ENCODE peak calls at places on chromosomes 4 and X, in six cellular contexts. Z, R, F, Y, X and Q are unnamed samples.

GRCh38 chr4:150415213-150415612 is 166.7 kb upstream of the MAB21L2 start:
- DNase-seq in Z (no peak), Y (no peak), X (no peak), R (no peak), F (no peak), Q (no peak)

GRCh38 chr4:17203767-17204166 is 305.3 kb upstream of the LDB2 start:
- DNase-seq in X (no peak), R (no peak), Y (no peak), F (no peak), Z (no peak), Q (no peak)

GRCh38 chrX:150984164-150984824 is 1.2 kb downstream of the HMGB3 start:
- DNase-seq in Z (no peak), R (no peak), Y (no peak), F (no peak), X (no peak), Q (no peak)

GRCh38 chrX:115562492-115562872 is 1.5 kb downstream of the PLS3 start:
- DNase-seq in X (no peak), F (peak; percentile 41), Y (peak; percentile 46), Z (no peak), R (no peak), Q (no peak)

GRCh38 chrX:15530318-15530717 is 29.7 kb downstream of the BMX start:
- DNase-seq in R (no peak), Y (no peak), X (no peak), Z (no peak), F (no peak), Q (no peak)

GRCh38 chr4:173990879-173991231 is 292.6 kb downstream of the FBXO8 start:
- DNase-seq in F (no peak), Z (no peak), X (no peak), Y (no peak), R (peak; percentile 73), Q (peak; percentile 74)

GRCh38 chrX:144840616-144841015 is 406.7 kb upstream of the SPANXN1 start:
- DNase-seq in F (peak; percentile 15), Z (no peak), Y (no peak), R (no peak), X (no peak), Q (no peak)

GRCh38 chr4:128573781-128574508 is 235.6 kb upstream of the JADE1 start:
- DNase-seq in F (no peak), Y (no peak), R (no peak), Z (no peak), X (no peak), Q (no peak)

DNA sequence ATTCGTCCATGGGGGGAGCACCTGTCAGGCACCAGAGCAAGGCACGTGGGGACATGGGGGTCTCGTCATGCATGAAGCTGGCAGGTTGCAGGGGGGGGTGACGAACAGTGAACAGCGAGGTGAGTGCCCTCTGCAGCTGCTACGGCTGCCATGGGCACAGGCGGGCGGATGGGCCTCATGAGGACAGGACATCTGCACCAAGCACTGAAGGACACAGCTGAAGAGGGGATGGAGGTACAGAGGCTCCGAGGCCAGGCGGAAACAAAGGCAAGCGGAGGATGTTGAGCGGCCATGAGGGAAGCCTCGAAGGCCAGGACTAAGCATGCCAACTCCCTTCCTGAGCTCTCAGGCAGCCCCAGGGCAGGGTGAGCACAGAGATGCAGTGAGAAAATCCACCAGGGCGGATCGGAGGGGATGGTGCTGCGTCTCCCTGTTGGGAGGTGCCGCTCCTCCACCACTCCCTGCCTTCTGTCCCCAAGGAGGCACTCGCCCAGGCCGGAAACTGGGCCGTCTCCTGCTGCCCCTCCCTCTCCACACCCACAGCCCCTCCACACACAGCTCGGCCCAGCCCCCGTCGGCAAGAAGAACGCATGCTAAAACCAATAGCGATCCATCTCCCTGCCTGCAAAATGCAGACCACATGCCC is 24.6 kb downstream of the ABLIM2 start:
- DNase-seq in R (no peak), F (no peak), X (no peak), Y (peak; percentile 63), Z (no peak), Q (no peak)
- H3K4me1 ChIP-seq in R (no peaks in the 10 kb centered on the region), F (no peaks in the 10 kb centered on the region), X (no peaks in the 10 kb centered on the region), Y (no peaks in the 10 kb centered on the region), Z (peaks cover 8% of the 10 kb centered on the region), Q (peaks cover 2% of the 10 kb centered on the region)

GRCh38 chrX:153469811-153470410 is 465 bp downstream of the HAUS7 start:
- DNase-seq in Z (peak; percentile 38), R (no peak), X (no peak), Y (no peak), F (peak; percentile 8), Q (no peak)
- TF ChIP-seq CTCF in Z (peak; percentile 15), R (no peak), X (peak; percentile 16), Y (peak; percentile 19), F (no peak), Q (no peak)

DNA sequence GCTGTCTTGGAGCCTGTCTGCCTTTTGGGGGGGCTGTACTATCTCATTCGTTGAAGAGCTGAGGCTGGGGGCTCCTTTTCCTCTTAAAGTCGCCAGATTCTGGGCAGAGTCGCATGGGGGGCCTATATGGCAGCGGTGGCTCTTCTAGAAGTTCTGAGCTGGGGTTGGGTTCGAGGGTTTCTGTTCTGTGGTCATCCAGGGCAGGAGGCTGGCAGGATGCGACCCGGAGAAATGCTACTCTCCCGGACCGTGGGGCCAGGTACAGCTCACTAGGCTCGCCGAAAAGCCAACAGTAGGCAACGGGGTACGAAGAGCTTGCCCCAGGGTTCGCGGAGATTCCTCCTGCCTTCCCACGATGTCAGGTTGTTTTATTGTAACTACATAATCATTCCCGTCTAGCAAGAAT is 1.9 kb upstream of the CITED1 start:
- DNase-seq in X (no peak), Y (no peak), R (no peak), Z (no peak), F (no peak), Q (no peak)
- H3K4me1 ChIP-seq in X (peaks cover 7% of the 10 kb centered on the region), Y (no peaks in the 10 kb centered on the region), R (no peaks in the 10 kb centered on the region), Z (peaks cover 12% of the 10 kb centered on the region), F (peaks cover 28% of the 10 kb centered on the region), Q (peaks cover 4% of the 10 kb centered on the region)

GRCh38 chrX:141814213-141814857 is 23.8 kb upstream of the MAGEC3 start:
- DNase-seq in R (no peak), Y (no peak), F (no peak), X (no peak), Z (no peak), Q (no peak)

GRCh38 chrX:141811438-141811837 is 26.7 kb upstream of the MAGEC3 start:
- DNase-seq in F (no peak), Y (no peak), X (no peak), Z (no peak), R (no peak), Q (no peak)

GRCh38 chrX:141815904-141816303 is 22.2 kb upstream of the MAGEC3 start:
- DNase-seq in Z (no peak), Y (no peak), X (no peak), F (no peak), R (no peak), Q (no peak)
- TF ChIP-seq CTCF in Z (no peak), Y (no peak), X (no peak), F (no peak), R (no peak), Q (no peak)

GRCh38 chrX:111490683-111491082 is 20.8 kb upstream of the SERTM2 start:
- DNase-seq in R (no peak), F (no peak), Z (no peak), Y (no peak), X (no peak), Q (no peak)
- H3K4me1 ChIP-seq in R (no peaks in the 10 kb centered on the region), F (no peaks in the 10 kb centered on the region), Z (no peaks in the 10 kb centered on the region), Y (no peaks in the 10 kb centered on the region), X (no peaks in the 10 kb centered on the region), Q (no peaks in the 10 kb centered on the region)

DNA sequence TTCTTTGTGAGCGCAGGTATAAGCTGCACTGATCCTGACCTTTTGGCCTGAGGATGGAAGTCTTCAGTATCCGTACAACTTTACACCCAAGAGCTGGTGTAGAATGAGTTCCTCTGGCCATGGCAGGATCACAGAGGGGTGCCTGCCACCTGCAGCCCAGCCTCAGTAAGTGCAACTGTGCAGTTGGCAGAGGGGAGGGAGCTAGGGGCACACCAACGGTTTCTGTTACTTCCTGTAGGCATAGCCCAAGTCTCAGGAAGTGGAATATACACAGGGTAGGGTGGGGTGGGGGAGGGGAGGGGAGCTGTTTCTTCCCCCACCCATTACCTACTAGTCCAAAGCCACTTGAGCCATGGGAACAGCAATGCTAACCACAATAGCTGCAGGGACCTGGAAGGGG is 85.4 kb upstream of the GBA3 start:
- DNase-seq in Z (peak; percentile 29), X (no peak), R (peak; percentile 74), Y (peak; percentile 52), F (peak; percentile 35), Q (peak; percentile 29)
- TF ChIP-seq CTCF in Z (peak; percentile 65), X (peak; percentile 62), R (peak; percentile 62), Y (peak; percentile 51), F (peak; percentile 68), Q (peak; percentile 34)

DNA sequence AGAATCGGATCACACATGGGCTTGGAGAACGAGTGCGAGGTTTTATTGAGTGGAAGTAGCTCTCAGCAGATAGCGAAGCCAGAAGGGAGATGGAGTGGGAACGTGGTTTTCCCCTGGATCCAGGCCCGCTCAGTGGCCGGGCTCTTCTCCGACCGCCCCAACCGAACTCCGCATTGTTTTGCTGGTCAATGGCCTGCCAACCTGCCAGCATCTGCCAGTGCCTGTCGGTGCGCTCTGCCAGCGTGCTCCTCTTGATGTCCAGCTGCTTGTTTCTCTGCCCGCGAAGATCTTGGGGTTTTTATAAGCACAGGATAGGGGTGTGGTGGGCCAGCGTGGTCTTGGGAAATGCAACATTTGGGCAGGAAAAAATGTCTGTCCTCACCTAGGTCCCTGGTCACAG is 5.6 kb upstream of the SYTL5 start:
- DNase-seq in Z (no peak), X (no peak), R (no peak), F (no peak), Y (no peak), Q (no peak)
- H3K4me1 ChIP-seq in Z (no peaks in the 10 kb centered on the region), X (no peaks in the 10 kb centered on the region), R (no peaks in the 10 kb centered on the region), F (peaks cover 11% of the 10 kb centered on the region), Y (no peaks in the 10 kb centered on the region), Q (no peaks in the 10 kb centered on the region)

DNA sequence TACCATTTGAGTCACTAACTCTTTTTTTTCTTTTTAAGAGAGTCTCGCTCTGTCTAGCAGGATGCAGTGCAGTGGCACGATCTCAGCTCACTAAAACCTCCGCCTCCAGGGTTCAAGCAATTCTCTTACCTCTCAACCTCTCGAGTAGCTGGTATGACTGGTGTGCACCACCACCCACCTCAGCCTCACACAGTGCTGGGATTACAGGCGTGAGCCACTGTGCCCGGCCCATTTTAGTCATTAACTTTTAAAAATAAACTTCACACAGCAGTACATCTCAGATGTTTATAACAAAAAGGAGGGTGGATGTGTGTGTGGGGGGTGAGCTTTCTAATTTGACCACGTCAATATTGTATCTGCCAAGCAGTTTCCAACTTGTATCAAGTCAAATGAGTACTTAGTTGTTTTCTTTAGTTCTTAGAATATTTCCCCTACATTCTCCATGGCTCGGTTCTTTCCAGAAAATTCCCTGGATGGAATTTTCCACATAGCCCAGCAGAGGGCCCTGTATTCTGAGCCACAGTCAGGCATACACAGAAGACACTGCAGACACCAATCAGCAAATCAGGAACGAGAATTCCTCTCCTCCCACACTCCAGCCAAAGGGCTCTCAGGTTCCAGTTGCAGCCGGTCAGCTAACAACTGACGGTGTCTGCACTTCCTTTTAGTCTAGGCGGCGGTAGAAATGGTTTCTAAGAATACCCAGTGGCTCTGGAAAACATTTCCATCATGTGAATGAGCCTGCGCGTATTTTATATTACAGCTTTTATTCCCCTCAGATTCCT is 20.1 kb upstream of the ARAF start:
- DNase-seq in X (peak; percentile 77), Z (peak; percentile 55), Y (peak; percentile 86), R (no peak), F (peak; percentile 80), Q (peak; percentile 82)
- TF ChIP-seq CTCF in X (peak; percentile 55), Z (peak; percentile 47), Y (peak; percentile 61), R (peak; percentile 38), F (peak; percentile 42), Q (peak; percentile 58)

DNA sequence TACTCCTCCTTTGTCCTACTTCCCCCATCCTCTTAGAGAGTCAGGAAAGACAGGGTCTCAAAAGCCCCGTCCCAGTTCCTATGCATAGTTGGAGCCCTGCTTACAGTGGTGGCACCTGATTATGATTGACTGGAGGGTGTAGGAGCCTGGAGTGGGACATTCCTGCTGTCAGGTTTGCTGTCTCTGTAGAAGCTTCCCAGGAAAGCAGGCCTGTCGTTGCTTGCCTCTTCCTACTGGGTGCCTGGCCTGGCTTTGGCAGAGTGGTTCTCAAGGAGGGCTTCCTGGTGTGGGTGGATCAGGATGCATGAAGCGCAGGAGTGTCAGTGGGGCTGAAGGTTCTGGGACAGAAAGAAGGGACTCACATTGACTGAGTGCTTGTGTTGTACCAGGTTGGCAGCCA is 4.8 kb downstream of the MAGED2 start:
- DNase-seq in Y (no peak), Z (no peak), F (no peak), X (no peak), R (no peak), Q (no peak)
- H3K4me1 ChIP-seq in Y (no peaks in the 10 kb centered on the region), Z (peaks cover 8% of the 10 kb centered on the region), F (no peaks in the 10 kb centered on the region), X (no peaks in the 10 kb centered on the region), R (no peaks in the 10 kb centered on the region), Q (no peaks in the 10 kb centered on the region)